ENCODE peak calls at places on chromosomes 13 and 19, in five cellular contexts. One of them, this sample, is unnamed.

GRCh38 chr19:49149652-49150105 is 5.5 kb downstream of the HRC start:
- DNase-seq in stimulated activated CD4-positive, alpha-beta T cell treated with anti-CD3 and anti-CD28 coated beads, Interleukin-2, amount 100 ng/mL, for 48 hours: no peak
- DNase-seq in mesendoderm: peak
- DNase-seq in hypothalamus: peak
- DNase-seq in non-pigmented ciliary epithelial cell: no peak
- DNase-seq in this sample: no peak

GRCh38 chr13:102993348-102993747 is 72.9 kb downstream of the SLC10A2 start:
- DNase-seq in mesendoderm: no peak
- DNase-seq in stimulated activated CD4-positive, alpha-beta T cell treated with anti-CD3 and anti-CD28 coated beads, Interleukin-2, amount 100 ng/mL, for 48 hours: no peak
- DNase-seq in non-pigmented ciliary epithelial cell: no peak
- DNase-seq in hypothalamus: no peak
- DNase-seq in this sample: no peak

GRCh38 chr19:33143897-33144405 is 12.0 kb downstream of the WDR88 start:
- DNase-seq in non-pigmented ciliary epithelial cell: no peak
- DNase-seq in hypothalamus: peak
- DNase-seq in mesendoderm: peak
- DNase-seq in stimulated activated CD4-positive, alpha-beta T cell treated with anti-CD3 and anti-CD28 coated beads, Interleukin-2, amount 100 ng/mL, for 48 hours: peak
- DNase-seq in this sample: peak

GRCh38 chr19:35986664-35987570 is 8.1 kb upstream of the SDHAF1 start:
- DNase-seq in stimulated activated CD4-positive, alpha-beta T cell treated with anti-CD3 and anti-CD28 coated beads, Interleukin-2, amount 100 ng/mL, for 48 hours: peak
- DNase-seq in non-pigmented ciliary epithelial cell: no peak
- DNase-seq in hypothalamus: no peak
- DNase-seq in mesendoderm: peak
- DNase-seq in this sample: no peak

GRCh38 chr19:28021316-28022185 is 1191.4 kb downstream of the UQCRFS1 start:
- DNase-seq in non-pigmented ciliary epithelial cell: no peak
- DNase-seq in mesendoderm: no peak
- DNase-seq in stimulated activated CD4-positive, alpha-beta T cell treated with anti-CD3 and anti-CD28 coated beads, Interleukin-2, amount 100 ng/mL, for 48 hours: no peak
- DNase-seq in hypothalamus: no peak
- DNase-seq in this sample: no peak

GRCh38 chr19:54287456-54287855 is 6.5 kb upstream of the LILRB2 start:
- DNase-seq in mesendoderm: no peak
- DNase-seq in stimulated activated CD4-positive, alpha-beta T cell treated with anti-CD3 and anti-CD28 coated beads, Interleukin-2, amount 100 ng/mL, for 48 hours: no peak
- DNase-seq in hypothalamus: no peak
- DNase-seq in non-pigmented ciliary epithelial cell: no peak
- DNase-seq in this sample: no peak

GRCh38 chr13:29654807-29655547 is 59.5 kb upstream of the SLC7A1 start:
- DNase-seq in hypothalamus: no peak
- DNase-seq in non-pigmented ciliary epithelial cell: no peak
- DNase-seq in mesendoderm: no peak
- DNase-seq in stimulated activated CD4-positive, alpha-beta T cell treated with anti-CD3 and anti-CD28 coated beads, Interleukin-2, amount 100 ng/mL, for 48 hours: no peak
- DNase-seq in this sample: no peak

GRCh38 chr19:56736571-56736970 is 65.0 kb upstream of the ZNF835 start:
- DNase-seq in stimulated activated CD4-positive, alpha-beta T cell treated with anti-CD3 and anti-CD28 coated beads, Interleukin-2, amount 100 ng/mL, for 48 hours: no peak
- DNase-seq in hypothalamus: no peak
- DNase-seq in mesendoderm: no peak
- DNase-seq in non-pigmented ciliary epithelial cell: no peak
- DNase-seq in this sample: no peak

GRCh38 chr13:100818706-100819105 is 144.1 kb upstream of the TMTC4 start:
- DNase-seq in mesendoderm: no peak
- DNase-seq in non-pigmented ciliary epithelial cell: no peak
- DNase-seq in stimulated activated CD4-positive, alpha-beta T cell treated with anti-CD3 and anti-CD28 coated beads, Interleukin-2, amount 100 ng/mL, for 48 hours: no peak
- DNase-seq in hypothalamus: no peak
- DNase-seq in this sample: no peak

GRCh38 chr19:10871711-10872550 is 578 bp downstream of the CARM1 start:
- DNase-seq in hypothalamus: no peak
- DNase-seq in mesendoderm: no peak
- DNase-seq in non-pigmented ciliary epithelial cell: no peak
- DNase-seq in stimulated activated CD4-positive, alpha-beta T cell treated with anti-CD3 and anti-CD28 coated beads, Interleukin-2, amount 100 ng/mL, for 48 hours: peak
- DNase-seq in this sample: no peak